ENCODE peak calls at places on chromosomes 4 and X, in four cellular contexts. Q is hepatocyte, Y is prostate gland, P is HepG2. L is an unnamed sample.

GRCh38 chrX:108437789-108438623 is at the start of gene COL4A6:
- DNase-seq in Q (peak), Y (peak), P (peak), L (no peak)

GRCh38 chrX:119753639-119754257 is 4.6 kb upstream of the SOWAHD start:
- DNase-seq in Q (peak), Y (no peak), P (peak), L (peak)

GRCh38 chr4:176788971-176789370 is 3.8 kb downstream of the VEGFC start:
- DNase-seq in Q (no peak), Y (no peak), P (no peak), L (no peak)

GRCh38 chrX:38732866-38733265 is 68.4 kb upstream of the MID1IP1 start:
- DNase-seq in Q (no peak), Y (no peak), P (no peak), L (no peak)

GRCh38 chr4:174714393-174715211 is 114.4 kb downstream of the GLRA3 start:
- DNase-seq in Q (peak), Y (peak), P (peak), L (peak)

GRCh38 chr4:85701881-85702321 is 227.0 kb downstream of the ARHGAP24 start:
- DNase-seq in Q (no peak), Y (no peak), P (no peak), L (no peak)

GRCh38 chrX:11049976-11050375 is 61.2 kb upstream of the HCCS start:
- DNase-seq in Q (no peak), Y (no peak), P (no peak), L (no peak)

GRCh38 chr4:5638316-5638715 is 70.0 kb downstream of the EVC2 start:
- DNase-seq in Q (no peak), Y (no peak), P (no peak), L (no peak)

GRCh38 chr4:23871420-23871819 is 18.4 kb downstream of the PPARGC1A start:
- DNase-seq in Q (no peak), Y (no peak), P (no peak), L (no peak)
- H3K4me3 ChIP-seq in Q (no peak), Y (no peak), P (no peak), L (no peak)

GRCh38 chr4:155772459-155773195 is 13.8 kb downstream of the GUCY1B1 start:
- DNase-seq in Q (no peak), Y (peak), P (no peak), L (no peak)
- TF ChIP-seq CTCF in Q (no peak), Y (no peak), P (no peak), L (no peak)

DNA sequence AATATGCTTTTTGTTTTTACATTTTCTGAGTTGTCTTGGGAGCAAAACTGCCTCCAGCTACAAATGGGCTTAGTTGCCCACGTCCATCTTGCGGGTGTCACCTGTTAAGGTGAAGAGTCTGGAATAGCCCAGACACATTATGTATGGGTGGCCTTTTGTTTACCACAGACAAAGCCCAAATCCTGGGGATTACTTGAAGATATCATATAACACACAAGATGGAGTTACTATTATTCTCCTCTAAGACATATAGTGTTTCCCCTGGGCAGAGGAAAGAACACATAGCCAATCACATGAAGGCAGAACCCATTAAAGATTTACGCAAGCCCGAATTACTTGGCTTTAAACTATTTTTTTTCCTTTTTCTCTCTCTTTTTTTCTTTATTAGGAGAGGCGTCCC is 625.6 kb upstream of the FAM241A start:
- DNase-seq in Q (no peak), Y (no peak), P (no peak), L (no peak)
- H3K4me3 ChIP-seq in Q (no peak), Y (no peak), P (no peak), L (no peak)

GRCh38 chr4:80073362-80074008 is 456 bp upstream of the ANTXR2 start:
- DNase-seq in Q (no peak), Y (no peak), P (no peak), L (no peak)
- TF ChIP-seq CTCF in Q (no peak), Y (no peak), P (no peak), L (no peak)

DNA sequence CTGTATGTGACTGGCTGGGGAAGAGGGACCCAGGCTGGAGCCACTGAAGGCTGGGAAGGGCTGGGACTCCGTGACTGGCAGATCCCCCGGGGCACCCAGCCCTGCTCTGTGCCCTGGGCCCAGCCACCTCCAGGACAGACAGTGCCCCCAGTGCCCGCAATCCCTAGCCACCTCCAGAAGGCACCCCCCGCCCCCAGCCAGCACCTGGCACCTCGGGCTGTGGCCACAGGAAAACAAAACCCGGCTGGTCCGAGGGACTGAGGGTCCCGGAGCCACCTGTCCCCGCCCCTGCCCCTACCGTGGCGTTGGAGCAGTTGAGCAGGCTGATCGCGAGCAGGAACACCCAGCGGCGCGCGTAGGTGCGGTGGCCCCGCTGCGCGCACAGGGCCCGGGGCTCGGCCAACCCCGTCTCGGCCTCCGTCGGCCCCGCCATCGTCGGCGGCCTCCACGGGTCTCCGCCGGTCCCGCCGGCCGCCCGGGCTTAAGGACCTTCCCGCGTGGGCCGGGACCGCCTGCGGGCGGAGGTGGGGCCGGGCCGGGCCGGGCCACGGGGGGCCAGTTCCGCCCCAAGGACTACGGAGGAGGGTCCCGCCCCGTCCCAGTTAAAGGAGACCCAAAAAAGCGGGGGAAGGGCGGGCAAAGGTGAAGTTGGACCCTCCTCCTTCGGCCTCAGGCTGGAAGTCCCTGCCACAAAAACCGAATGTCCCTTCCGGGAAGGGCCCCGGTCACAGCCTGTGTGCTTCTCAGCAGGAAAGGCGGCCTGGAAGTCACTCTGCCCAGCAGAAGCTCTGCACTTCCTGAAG is at the start of gene SLC49A3:
- DNase-seq in Q (peak), Y (no peak), P (no peak), L (no peak)
- H3K4me3 ChIP-seq in Q (peak), Y (peak), P (no peak), L (peak)

GRCh38 chr4:79284893-79285292 is 41.0 kb downstream of the NAA11 start:
- DNase-seq in Q (no peak), Y (no peak), P (no peak), L (no peak)
- TF ChIP-seq CTCF in Q (peak), Y (no peak), P (no peak), L (no peak)

GRCh38 chrX:154092371-154092770 is 5.1 kb downstream of the MECP2 start:
- DNase-seq in Q (no peak), Y (no peak), P (no peak), L (no peak)
- H3K4me3 ChIP-seq in Q (no peak), Y (no peak), P (no peak), L (no peak)

GRCh38 chrX:44946771-44947170 is 73.8 kb downstream of the KDM6A start:
- DNase-seq in Q (no peak), Y (no peak), P (no peak), L (peak)

GRCh38 chrX:44947995-44948394 is 75.0 kb downstream of the KDM6A start:
- DNase-seq in Q (no peak), Y (no peak), P (no peak), L (no peak)

GRCh38 chrX:44944894-44945293 is 71.9 kb downstream of the KDM6A start:
- DNase-seq in Q (no peak), Y (no peak), P (no peak), L (no peak)

GRCh38 chrX:44943007-44943406 is 70.0 kb downstream of the KDM6A start:
- DNase-seq in Q (no peak), Y (no peak), P (no peak), L (no peak)

GRCh38 chrX:44945736-44946135 is 72.7 kb downstream of the KDM6A start:
- DNase-seq in Q (no peak), Y (no peak), P (peak), L (peak)
- TF ChIP-seq CTCF in Q (no peak), Y (no peak), P (peak), L (peak)

L was measured in A673.